ENCODE peak calls at places on chromosomes 4 and X, in five cellular contexts. One of them, this sample, is unnamed.

GRCh38 chr4:8671712-8672290 is 79.2 kb downstream of the CPZ start:
- DNase-seq in T47D: no peak
- DNase-seq in activated CD8-positive, alpha-beta memory T cell treated with anti-CD3 and anti-CD28 coated beads for 48 hours: no peak
- DNase-seq in GM04503: no peak
- DNase-seq in adrenal gland: no peak
- DNase-seq in this sample: no peak

GRCh38 chr4:41189076-41189475 is 25.3 kb downstream of the APBB2 start:
- DNase-seq in T47D: no peak
- DNase-seq in activated CD8-positive, alpha-beta memory T cell treated with anti-CD3 and anti-CD28 coated beads for 48 hours: no peak
- DNase-seq in GM04503: no peak
- DNase-seq in adrenal gland: no peak
- DNase-seq in this sample: no peak

GRCh38 chr4:5863461-5864113 is 29.3 kb downstream of the CRMP1 start:
- DNase-seq in T47D: no peak
- DNase-seq in activated CD8-positive, alpha-beta memory T cell treated with anti-CD3 and anti-CD28 coated beads for 48 hours: peak
- DNase-seq in GM04503: peak
- DNase-seq in adrenal gland: peak
- DNase-seq in this sample: no peak

GRCh38 chr4:168654206-168655174 is 157.6 kb downstream of the PALLD start:
- DNase-seq in T47D: peak
- DNase-seq in activated CD8-positive, alpha-beta memory T cell treated with anti-CD3 and anti-CD28 coated beads for 48 hours: no peak
- DNase-seq in GM04503: no peak
- DNase-seq in adrenal gland: no peak
- DNase-seq in this sample: no peak

GRCh38 chrX:120401301-120401700 is 39.4 kb downstream of the ATP1B4 start:
- DNase-seq in T47D: peak
- DNase-seq in activated CD8-positive, alpha-beta memory T cell treated with anti-CD3 and anti-CD28 coated beads for 48 hours: no peak
- DNase-seq in GM04503: no peak
- DNase-seq in adrenal gland: no peak
- DNase-seq in this sample: no peak

GRCh38 chr4:146916479-146917076 is 29.1 kb downstream of the TTC29 start:
- DNase-seq in T47D: peak
- DNase-seq in activated CD8-positive, alpha-beta memory T cell treated with anti-CD3 and anti-CD28 coated beads for 48 hours: no peak
- DNase-seq in GM04503: peak
- DNase-seq in adrenal gland: peak
- DNase-seq in this sample: no peak

GRCh38 chrX:47751670-47752069 is 85.0 kb upstream of the ZNF81 start:
- DNase-seq in T47D: peak
- DNase-seq in activated CD8-positive, alpha-beta memory T cell treated with anti-CD3 and anti-CD28 coated beads for 48 hours: peak
- DNase-seq in GM04503: no peak
- DNase-seq in adrenal gland: peak
- DNase-seq in this sample: peak

GRCh38 chrX:150771116-150771515 is 77.9 kb downstream of the MTMR1 start:
- DNase-seq in T47D: no peak
- DNase-seq in activated CD8-positive, alpha-beta memory T cell treated with anti-CD3 and anti-CD28 coated beads for 48 hours: no peak
- DNase-seq in GM04503: no peak
- DNase-seq in adrenal gland: no peak
- DNase-seq in this sample: no peak

GRCh38 chr4:26093561-26093960 is 179.5 kb downstream of the SMIM20 start:
- DNase-seq in T47D: no peak
- DNase-seq in activated CD8-positive, alpha-beta memory T cell treated with anti-CD3 and anti-CD28 coated beads for 48 hours: no peak
- DNase-seq in GM04503: no peak
- DNase-seq in adrenal gland: no peak
- DNase-seq in this sample: no peak

GRCh38 chrX:152989292-152989658 is 4.6 kb downstream of the PNMA5 start:
- DNase-seq in T47D: no peak
- DNase-seq in activated CD8-positive, alpha-beta memory T cell treated with anti-CD3 and anti-CD28 coated beads for 48 hours: no peak
- DNase-seq in GM04503: no peak
- DNase-seq in adrenal gland: no peak
- DNase-seq in this sample: no peak

GRCh38 chr4:6988016-6988715 is 55.0 kb upstream of the TADA2B start:
- DNase-seq in T47D: no peak
- DNase-seq in activated CD8-positive, alpha-beta memory T cell treated with anti-CD3 and anti-CD28 coated beads for 48 hours: no peak
- DNase-seq in GM04503: no peak
- DNase-seq in adrenal gland: peak
- DNase-seq in this sample: no peak

GRCh38 chr4:42050850-42051249 is 60.5 kb downstream of the SLC30A9 start:
- DNase-seq in T47D: no peak
- DNase-seq in activated CD8-positive, alpha-beta memory T cell treated with anti-CD3 and anti-CD28 coated beads for 48 hours: no peak
- DNase-seq in GM04503: no peak
- DNase-seq in adrenal gland: no peak
- DNase-seq in this sample: no peak

GRCh38 chrX:71017396-71017939 is 50.7 kb downstream of the SNX12 start:
- DNase-seq in T47D: peak
- DNase-seq in activated CD8-positive, alpha-beta memory T cell treated with anti-CD3 and anti-CD28 coated beads for 48 hours: no peak
- DNase-seq in GM04503: no peak
- DNase-seq in adrenal gland: peak
- DNase-seq in this sample: no peak

GRCh38 chrX:7201481-7201880 is 53.5 kb upstream of the PUDP start:
- DNase-seq in T47D: no peak
- DNase-seq in activated CD8-positive, alpha-beta memory T cell treated with anti-CD3 and anti-CD28 coated beads for 48 hours: no peak
- DNase-seq in GM04503: no peak
- DNase-seq in adrenal gland: no peak
- DNase-seq in this sample: no peak

GRCh38 chr4:23921447-23921845 is 31.6 kb upstream of the PPARGC1A start:
- DNase-seq in T47D: no peak
- DNase-seq in activated CD8-positive, alpha-beta memory T cell treated with anti-CD3 and anti-CD28 coated beads for 48 hours: no peak
- DNase-seq in GM04503: no peak
- DNase-seq in adrenal gland: no peak
- DNase-seq in this sample: no peak

GRCh38 chr4:47031011-47031678 is at the start of gene GABRB1:
- DNase-seq in T47D: peak
- DNase-seq in activated CD8-positive, alpha-beta memory T cell treated with anti-CD3 and anti-CD28 coated beads for 48 hours: no peak
- DNase-seq in GM04503: no peak
- DNase-seq in adrenal gland: peak
- DNase-seq in this sample: peak

GRCh38 chr4:168877779-168878491 is 132.1 kb downstream of the CBR4 start:
- DNase-seq in T47D: no peak
- DNase-seq in activated CD8-positive, alpha-beta memory T cell treated with anti-CD3 and anti-CD28 coated beads for 48 hours: peak
- DNase-seq in GM04503: no peak
- DNase-seq in adrenal gland: peak
- DNase-seq in this sample: no peak

GRCh38 chr4:125004676-125005075 is 292.1 kb upstream of the ANKRD50 start:
- DNase-seq in T47D: no peak
- DNase-seq in activated CD8-positive, alpha-beta memory T cell treated with anti-CD3 and anti-CD28 coated beads for 48 hours: no peak
- DNase-seq in GM04503: no peak
- DNase-seq in adrenal gland: no peak
- DNase-seq in this sample: no peak

This sample was measured in H1.